ENCODE peak calls at places on chromosomes 13 and 19, in seven cellular contexts. One of them, this sample, is unnamed.

GRCh38 chr13:75812751-75813181 is 176.6 kb downstream of the LMO7 start:
- DNase-seq in DND-41: no peak
- DNase-seq in breast epithelium: no peak
- DNase-seq in Peyer's patch: no peak
- DNase-seq in AG04449: no peak
- DNase-seq in esophagus muscularis mucosa: no peak
- DNase-seq in dorsolateral prefrontal cortex: no peak
- DNase-seq in this sample: no peak

GRCh38 chr19:53907193-53907581 is 1.9 kb upstream of the CACNG7 start:
- DNase-seq in DND-41: no peak
- DNase-seq in breast epithelium: no peak
- DNase-seq in Peyer's patch: no peak
- DNase-seq in AG04449: no peak
- DNase-seq in esophagus muscularis mucosa: no peak
- DNase-seq in dorsolateral prefrontal cortex: no peak
- DNase-seq in this sample: no peak

GRCh38 chr13:46297338-46297737 is 85.6 kb downstream of the LRRC63 start:
- DNase-seq in DND-41: peak
- DNase-seq in breast epithelium: no peak
- DNase-seq in Peyer's patch: no peak
- DNase-seq in AG04449: no peak
- DNase-seq in esophagus muscularis mucosa: no peak
- DNase-seq in dorsolateral prefrontal cortex: no peak
- DNase-seq in this sample: no peak

GRCh38 chr19:45670670-45671453 is 2.8 kb downstream of the GIPR start:
- DNase-seq in DND-41: no peak
- DNase-seq in breast epithelium: peak
- DNase-seq in Peyer's patch: peak
- DNase-seq in AG04449: no peak
- DNase-seq in esophagus muscularis mucosa: no peak
- DNase-seq in dorsolateral prefrontal cortex: peak
- DNase-seq in this sample: peak

GRCh38 chr19:11924886-11925583 is at the start of gene ZNF700:
- DNase-seq in DND-41: peak
- DNase-seq in breast epithelium: peak
- DNase-seq in Peyer's patch: peak
- DNase-seq in AG04449: no peak
- DNase-seq in esophagus muscularis mucosa: peak
- DNase-seq in dorsolateral prefrontal cortex: peak
- DNase-seq in this sample: peak

GRCh38 chr19:4059931-4060620 is 6.6 kb downstream of the ZBTB7A start:
- DNase-seq in DND-41: peak
- DNase-seq in breast epithelium: no peak
- DNase-seq in Peyer's patch: peak
- DNase-seq in AG04449: no peak
- DNase-seq in esophagus muscularis mucosa: no peak
- DNase-seq in dorsolateral prefrontal cortex: no peak
- DNase-seq in this sample: no peak

GRCh38 chr19:17757125-17757524 is 5.8 kb downstream of the FCHO1 start:
- DNase-seq in DND-41: no peak
- DNase-seq in breast epithelium: peak
- DNase-seq in Peyer's patch: peak
- DNase-seq in AG04449: no peak
- DNase-seq in esophagus muscularis mucosa: no peak
- DNase-seq in dorsolateral prefrontal cortex: peak
- DNase-seq in this sample: peak

GRCh38 chr13:50910483-50910805 is 853 bp downstream of the RNASEH2B start:
- DNase-seq in DND-41: no peak
- DNase-seq in breast epithelium: peak
- DNase-seq in Peyer's patch: no peak
- DNase-seq in AG04449: no peak
- DNase-seq in esophagus muscularis mucosa: no peak
- DNase-seq in dorsolateral prefrontal cortex: no peak
- DNase-seq in this sample: no peak

GRCh38 chr19:17734146-17734545 is 14.9 kb downstream of the MAP1S start:
- DNase-seq in DND-41: no peak
- DNase-seq in breast epithelium: no peak
- DNase-seq in Peyer's patch: no peak
- DNase-seq in AG04449: no peak
- DNase-seq in esophagus muscularis mucosa: no peak
- DNase-seq in dorsolateral prefrontal cortex: no peak
- DNase-seq in this sample: no peak

GRCh38 chr13:79459906-79460305 is 21.0 kb upstream of the NDFIP2 start:
- DNase-seq in DND-41: no peak
- DNase-seq in breast epithelium: no peak
- DNase-seq in Peyer's patch: no peak
- DNase-seq in AG04449: no peak
- DNase-seq in esophagus muscularis mucosa: no peak
- DNase-seq in dorsolateral prefrontal cortex: no peak
- DNase-seq in this sample: no peak

GRCh38 chr19:48121909-48122371 is 11.3 kb upstream of the PLA2G4C start:
- DNase-seq in DND-41: no peak
- DNase-seq in breast epithelium: peak
- DNase-seq in Peyer's patch: no peak
- DNase-seq in AG04449: no peak
- DNase-seq in esophagus muscularis mucosa: no peak
- DNase-seq in dorsolateral prefrontal cortex: no peak
- DNase-seq in this sample: no peak

GRCh38 chr19:48122421-48122820 is 11.8 kb upstream of the PLA2G4C start:
- DNase-seq in DND-41: no peak
- DNase-seq in breast epithelium: no peak
- DNase-seq in Peyer's patch: no peak
- DNase-seq in AG04449: no peak
- DNase-seq in esophagus muscularis mucosa: no peak
- DNase-seq in dorsolateral prefrontal cortex: no peak
- DNase-seq in this sample: no peak

GRCh38 chr19:48127561-48127960 is 16.9 kb upstream of the PLA2G4C start:
- DNase-seq in DND-41: no peak
- DNase-seq in breast epithelium: no peak
- DNase-seq in Peyer's patch: no peak
- DNase-seq in AG04449: no peak
- DNase-seq in esophagus muscularis mucosa: no peak
- DNase-seq in dorsolateral prefrontal cortex: no peak
- DNase-seq in this sample: no peak

GRCh38 chr19:48121066-48121465 is 10.4 kb upstream of the PLA2G4C start:
- DNase-seq in DND-41: no peak
- DNase-seq in breast epithelium: no peak
- DNase-seq in Peyer's patch: no peak
- DNase-seq in AG04449: no peak
- DNase-seq in esophagus muscularis mucosa: no peak
- DNase-seq in dorsolateral prefrontal cortex: no peak
- DNase-seq in this sample: no peak

GRCh38 chr19:48123907-48124675 is 13.5 kb upstream of the PLA2G4C start:
- DNase-seq in DND-41: no peak
- DNase-seq in breast epithelium: no peak
- DNase-seq in Peyer's patch: no peak
- DNase-seq in AG04449: no peak
- DNase-seq in esophagus muscularis mucosa: no peak
- DNase-seq in dorsolateral prefrontal cortex: no peak
- DNase-seq in this sample: no peak
- TF ChIP-seq CTCF in DND-41: no peak
- TF ChIP-seq CTCF in breast epithelium: no peak
- TF ChIP-seq CTCF in Peyer's patch: no peak
- TF ChIP-seq CTCF in AG04449: peak
- TF ChIP-seq CTCF in esophagus muscularis mucosa: no peak
- TF ChIP-seq CTCF in dorsolateral prefrontal cortex: no peak
- TF ChIP-seq CTCF in this sample: peak

GRCh38 chr19:29283366-29283765 is 70.4 kb upstream of the UQCRFS1 start:
- DNase-seq in DND-41: no peak
- DNase-seq in breast epithelium: no peak
- DNase-seq in Peyer's patch: no peak
- DNase-seq in AG04449: no peak
- DNase-seq in esophagus muscularis mucosa: no peak
- DNase-seq in dorsolateral prefrontal cortex: no peak
- DNase-seq in this sample: no peak

GRCh38 chr19:29285187-29285687 is 72.3 kb upstream of the UQCRFS1 start:
- DNase-seq in DND-41: no peak
- DNase-seq in breast epithelium: no peak
- DNase-seq in Peyer's patch: no peak
- DNase-seq in AG04449: no peak
- DNase-seq in esophagus muscularis mucosa: no peak
- DNase-seq in dorsolateral prefrontal cortex: no peak
- DNase-seq in this sample: no peak

GRCh38 chr19:29288276-29288675 is 75.3 kb upstream of the UQCRFS1 start:
- DNase-seq in DND-41: no peak
- DNase-seq in breast epithelium: no peak
- DNase-seq in Peyer's patch: no peak
- DNase-seq in AG04449: no peak
- DNase-seq in esophagus muscularis mucosa: no peak
- DNase-seq in dorsolateral prefrontal cortex: no peak
- DNase-seq in this sample: no peak

GRCh38 chr19:29287061-29287460 is 74.1 kb upstream of the UQCRFS1 start:
- DNase-seq in DND-41: no peak
- DNase-seq in breast epithelium: no peak
- DNase-seq in Peyer's patch: no peak
- DNase-seq in AG04449: no peak
- DNase-seq in esophagus muscularis mucosa: no peak
- DNase-seq in dorsolateral prefrontal cortex: no peak
- DNase-seq in this sample: no peak

DNA sequence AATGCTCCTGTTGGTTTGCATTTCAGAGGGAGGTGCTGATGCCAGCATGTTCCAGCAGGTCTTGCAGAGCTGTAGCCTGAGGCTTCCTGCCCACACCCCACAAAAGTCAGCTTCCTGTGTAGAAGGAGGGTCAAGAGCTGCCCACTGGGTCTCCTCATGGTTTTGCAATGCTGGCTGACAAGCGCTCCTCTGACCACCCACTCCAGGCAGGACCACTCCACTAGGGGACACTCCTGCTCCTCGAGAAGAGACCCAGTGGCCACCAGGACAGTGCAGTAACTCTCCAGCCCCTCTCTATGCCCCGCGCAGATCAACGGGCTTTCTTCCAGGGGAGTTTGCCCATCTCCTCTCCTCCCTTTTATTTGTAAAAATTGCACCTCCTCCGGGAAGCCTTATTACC is 72.9 kb upstream of the UQCRFS1 start:
- DNase-seq in DND-41: no peak
- DNase-seq in breast epithelium: no peak
- DNase-seq in Peyer's patch: no peak
- DNase-seq in AG04449: no peak
- DNase-seq in esophagus muscularis mucosa: no peak
- DNase-seq in dorsolateral prefrontal cortex: no peak
- DNase-seq in this sample: no peak
- TF ChIP-seq CTCF in DND-41: peak
- TF ChIP-seq CTCF in breast epithelium: no peak
- TF ChIP-seq CTCF in Peyer's patch: no peak
- TF ChIP-seq CTCF in AG04449: no peak
- TF ChIP-seq CTCF in esophagus muscularis mucosa: no peak
- TF ChIP-seq CTCF in dorsolateral prefrontal cortex: peak
- TF ChIP-seq CTCF in this sample: no peak

GRCh38 chr19:50147462-50148423 is 15.3 kb downstream of the IZUMO2 start:
- DNase-seq in DND-41: peak
- DNase-seq in breast epithelium: peak
- DNase-seq in Peyer's patch: peak
- DNase-seq in AG04449: peak
- DNase-seq in esophagus muscularis mucosa: peak
- DNase-seq in dorsolateral prefrontal cortex: peak
- DNase-seq in this sample: peak
- TF ChIP-seq CTCF in DND-41: peak
- TF ChIP-seq CTCF in breast epithelium: peak
- TF ChIP-seq CTCF in Peyer's patch: no peak
- TF ChIP-seq CTCF in AG04449: peak
- TF ChIP-seq CTCF in esophagus muscularis mucosa: peak
- TF ChIP-seq CTCF in dorsolateral prefrontal cortex: peak
- TF ChIP-seq CTCF in this sample: peak

DNA sequence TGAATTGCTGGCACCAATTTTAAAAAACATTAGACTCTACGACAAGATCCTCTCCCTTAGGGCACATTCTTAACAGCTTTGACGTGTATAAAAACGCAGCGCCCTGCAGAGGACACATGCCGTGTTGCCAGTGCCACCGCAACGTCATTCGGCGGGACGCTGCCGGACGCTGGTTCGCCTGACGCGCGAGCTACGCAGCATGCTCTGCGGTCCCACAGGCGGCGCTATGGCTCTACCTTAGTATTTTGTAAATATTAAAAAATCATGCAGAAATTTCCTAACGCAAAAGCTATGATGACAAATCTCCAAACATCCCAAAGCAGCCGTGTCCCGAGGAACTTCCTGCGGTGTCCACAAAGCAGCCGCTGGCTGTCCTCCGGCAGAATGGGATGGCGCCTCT is 4.2 kb upstream of the ADPRHL1 start:
- DNase-seq in DND-41: no peak
- DNase-seq in breast epithelium: no peak
- DNase-seq in Peyer's patch: no peak
- DNase-seq in AG04449: no peak
- DNase-seq in esophagus muscularis mucosa: peak
- DNase-seq in dorsolateral prefrontal cortex: no peak
- DNase-seq in this sample: peak
- TF ChIP-seq CTCF in DND-41: no peak
- TF ChIP-seq CTCF in breast epithelium: no peak
- TF ChIP-seq CTCF in Peyer's patch: no peak
- TF ChIP-seq CTCF in AG04449: no peak
- TF ChIP-seq CTCF in esophagus muscularis mucosa: no peak
- TF ChIP-seq CTCF in dorsolateral prefrontal cortex: no peak
- TF ChIP-seq CTCF in this sample: no peak

DNA sequence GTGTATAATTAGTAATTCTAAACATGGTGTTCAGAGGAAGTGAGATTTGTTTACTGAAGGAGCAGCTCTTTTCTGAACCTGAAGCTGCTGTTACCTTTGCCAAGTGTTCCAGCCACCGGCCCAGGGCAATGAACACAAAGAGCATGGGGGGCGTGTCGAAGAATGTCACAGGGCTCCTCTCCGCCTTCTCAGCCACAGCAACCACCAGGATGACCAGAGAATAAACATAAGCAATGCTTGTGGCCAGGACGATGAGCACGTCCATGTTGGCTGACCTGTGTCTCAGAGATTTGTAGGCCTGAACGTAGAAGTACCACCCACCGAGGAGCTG is 53.1 kb downstream of the ATP7B start:
- DNase-seq in DND-41: no peak
- DNase-seq in breast epithelium: no peak
- DNase-seq in Peyer's patch: peak
- DNase-seq in AG04449: no peak
- DNase-seq in esophagus muscularis mucosa: no peak
- DNase-seq in dorsolateral prefrontal cortex: no peak
- DNase-seq in this sample: no peak
- TF ChIP-seq CTCF in DND-41: no peak
- TF ChIP-seq CTCF in breast epithelium: no peak
- TF ChIP-seq CTCF in Peyer's patch: no peak
- TF ChIP-seq CTCF in AG04449: no peak
- TF ChIP-seq CTCF in esophagus muscularis mucosa: no peak
- TF ChIP-seq CTCF in dorsolateral prefrontal cortex: no peak
- TF ChIP-seq CTCF in this sample: no peak

This sample was measured in osteocyte.